ENCODE peak calls at places on chromosomes 4 and X, in seven cellular contexts. L is neural progenitor cell, I is lower lobe of right lung, E is neural crest cell, N is ascending aorta, J is bronchial epithelial cell, D is IMR-90. G is an unnamed sample.
A peak's percentile ranks its signal among the peaks of the same experiment; 100 is the strongest.

GRCh38 chr4:109231331-109231730 is 71.1 kb downstream of the COL25A1 start:
- DNase-seq in L (no peak), N (no peak), E (no peak), D (no peak), J (no peak), I (no peak), G (no peak)

GRCh38 chr4:172962564-172963353 is 205.9 kb upstream of the GALNT7 start:
- DNase-seq in N (no peak), J (peak; percentile 52), D (peak; percentile 96), L (no peak), E (no peak), I (no peak), G (no peak)

GRCh38 chr4:44629280-44629866 is 22.1 kb downstream of the YIPF7 start:
- DNase-seq in D (peak; percentile 43), L (peak; percentile 66), E (peak; percentile 32), N (no peak), J (peak; percentile 52), I (no peak), G (no peak)

GRCh38 chr4:178553201-178553600 is 1111.0 kb upstream of the AGA start:
- DNase-seq in N (no peak), I (no peak), D (no peak), L (no peak), J (no peak), E (no peak), G (no peak)

GRCh38 chr4:53592686-53593641 is 1.7 kb upstream of the LNX1 start:
- DNase-seq in I (peak; percentile 70), D (no peak), E (no peak), J (peak; percentile 76), N (no peak), L (peak; percentile 57), G (no peak)

GRCh38 chrX:139304471-139304870 is 226.1 kb upstream of the F9 start:
- DNase-seq in N (no peak), E (no peak), D (no peak), L (no peak), J (no peak), I (no peak), G (no peak)

GRCh38 chrX:133350751-133351150 is 64.5 kb downstream of the GPC4 start:
- DNase-seq in N (no peak), E (no peak), L (no peak), D (no peak), J (peak; percentile 2), I (peak; percentile 45), G (peak; percentile 22)

GRCh38 chrX:68146054-68146453 is 287.2 kb downstream of the OPHN1 start:
- DNase-seq in J (peak; percentile 50), N (no peak), I (no peak), E (no peak), L (peak; percentile 20), D (peak; percentile 62), G (no peak)

GRCh38 chr4:182201871-182202270 is 41.3 kb upstream of the TENM3 start:
- DNase-seq in N (no peak), D (peak; percentile 52), J (no peak), L (no peak), I (no peak), E (no peak), G (no peak)

GRCh38 chrX:63686878-63687714 is 97.9 kb downstream of the ARHGEF9 start:
- DNase-seq in J (peak; percentile 31), N (no peak), L (peak; percentile 51), I (no peak), D (peak; percentile 45), E (no peak), G (no peak)
- TF ChIP-seq CTCF in J (peak; percentile 58), N (no peak), L (peak; percentile 70), I (peak; percentile 63), D (peak; percentile 75), E (peak; percentile 74), G (no peak)

GRCh38 chr4:189021831-189022230 is 882.6 kb downstream of the TRIML1 start:
- DNase-seq in J (no peak), N (no peak), E (no peak), L (peak; percentile 16), I (no peak), D (peak; percentile 67), G (no peak)
- TF ChIP-seq CTCF in J (no peak), N (no peak), E (no peak), L (no peak), I (no peak), D (no peak), G (no peak)

GRCh38 chr4:38939150-38939549 is 71.5 kb downstream of the FAM114A1 start:
- DNase-seq in I (no peak), N (no peak), L (no peak), E (no peak), D (no peak), J (no peak), G (no peak)
- TF ChIP-seq CTCF in I (no peak), N (no peak), L (no peak), E (no peak), D (no peak), J (no peak), G (no peak)

DNA sequence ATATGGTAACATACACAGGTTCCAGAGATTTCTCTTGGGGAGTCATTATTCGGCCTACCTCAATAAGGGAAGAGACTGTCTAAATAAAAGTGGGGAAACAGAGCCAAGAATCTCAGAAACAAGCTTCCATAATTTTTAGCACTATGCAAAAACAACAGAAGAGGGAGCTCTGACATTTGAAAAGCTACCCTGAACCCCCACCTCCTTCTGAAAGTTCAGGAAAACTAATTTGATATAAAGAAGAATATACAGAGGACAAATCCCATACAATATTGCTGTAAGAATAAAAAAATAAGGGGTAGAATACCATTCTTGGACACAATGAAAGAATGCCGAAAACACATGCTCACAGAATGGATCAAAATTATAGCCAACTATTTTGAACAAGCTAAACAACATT is 14.3 kb upstream of the ZNF41 start:
- DNase-seq in L (no peak), D (peak; percentile 38), N (no peak), I (no peak), J (no peak), E (no peak), G (no peak)
- TF ChIP-seq CTCF in L (peak; percentile 58), D (peak; percentile 59), N (no peak), I (peak; percentile 25), J (peak; percentile 31), E (peak; percentile 38), G (no peak)

DNA sequence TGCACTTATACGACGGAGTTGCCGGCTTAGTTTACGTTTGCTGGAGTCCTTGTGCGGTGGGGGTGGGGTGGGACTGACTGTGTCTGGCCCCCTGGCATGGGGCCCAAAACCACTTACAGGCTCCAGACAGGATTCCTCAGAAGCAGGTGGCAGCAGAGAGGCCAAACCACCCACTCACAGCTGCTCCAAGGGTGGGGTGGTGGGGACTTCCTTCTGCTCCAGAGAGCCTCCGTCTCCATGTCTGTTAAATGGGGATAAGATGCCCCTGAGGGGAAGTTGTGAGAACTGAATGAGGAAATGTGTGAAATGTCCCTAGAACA is 36.7 kb downstream of the PSAPL1 start:
- DNase-seq in N (no peak), D (peak; percentile 59), L (no peak), E (no peak), J (peak; percentile 66), I (peak; percentile 89), G (peak; percentile 41)
- TF ChIP-seq CTCF in N (no peak), D (no peak), L (no peak), E (no peak), J (peak; percentile 37), I (no peak), G (no peak)

GRCh38 chr4:83013931-83014330 is 3.3 kb upstream of the LIN54 start:
- DNase-seq in I (no peak), D (no peak), E (no peak), N (no peak), J (no peak), L (no peak), G (no peak)

GRCh38 chr4:83013420-83013867 is 2.8 kb upstream of the LIN54 start:
- DNase-seq in L (no peak), I (no peak), J (no peak), N (no peak), E (no peak), D (no peak), G (no peak)

GRCh38 chr4:83011779-83012630 is 1.4 kb upstream of the LIN54 start:
- DNase-seq in I (peak; percentile 66), D (peak; percentile 24), L (no peak), N (no peak), E (peak; percentile 40), J (peak; percentile 25), G (peak; percentile 61)

GRCh38 chr4:83010522-83011318 is at the start of gene LIN54:
- DNase-seq in I (peak; percentile 92), E (peak; percentile 61), D (peak; percentile 58), J (peak; percentile 59), L (peak; percentile 82), N (peak; percentile 50), G (peak; percentile 42)

DNA sequence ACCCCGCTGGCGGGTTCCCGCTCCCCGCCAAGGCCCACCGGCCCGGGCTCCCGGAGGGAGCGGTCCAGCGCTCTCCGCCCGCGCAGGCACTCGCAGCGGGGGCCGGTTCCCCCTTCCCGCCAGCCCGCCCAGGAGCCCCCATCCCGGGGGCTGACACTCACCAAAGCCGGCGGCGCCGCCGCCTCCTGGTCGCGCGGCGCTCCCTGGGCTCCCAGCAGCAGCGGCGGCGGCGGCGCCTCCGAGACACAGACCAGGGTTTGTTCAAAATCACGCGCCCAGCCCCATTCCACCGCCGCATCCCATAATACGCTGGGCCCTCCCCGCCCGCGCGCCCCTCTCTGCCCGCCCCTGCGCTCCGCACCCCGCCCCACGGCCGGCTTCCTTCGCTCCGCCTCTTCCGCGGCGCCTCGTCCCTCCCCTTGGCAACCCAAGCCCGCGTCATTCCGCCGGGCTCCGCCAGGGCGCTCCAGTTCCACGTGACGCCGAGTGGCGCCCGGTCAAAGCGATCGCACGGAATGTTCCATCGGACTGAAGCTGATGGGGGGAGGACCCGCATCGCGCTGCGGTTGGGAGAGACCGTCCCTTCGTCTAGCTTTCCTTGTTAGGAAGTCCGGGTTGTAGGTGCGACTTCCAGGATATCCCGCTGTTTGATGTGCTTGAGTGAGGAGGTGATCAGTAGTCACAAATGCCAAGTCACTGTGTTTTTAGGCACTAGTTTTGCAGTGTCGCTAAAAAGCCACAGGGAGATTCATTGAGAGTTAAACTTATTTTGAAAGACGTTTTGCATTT is 2.2 kb upstream of the LIN54 start:
- DNase-seq in I (peak; percentile 97), J (peak; percentile 93), D (peak; percentile 97), E (peak; percentile 98), L (peak; percentile 99), N (peak; percentile 75), G (peak; percentile 98)
- TF ChIP-seq CTCF in I (peak; percentile 70), J (peak; percentile 48), D (peak; percentile 52), E (peak; percentile 64), L (peak; percentile 63), N (peak; percentile 63), G (peak; percentile 51)

GRCh38 chr4:165345663-165346417 is 18.4 kb downstream of the MSMO1 start:
- DNase-seq in L (no peak), N (no peak), E (no peak), J (no peak), D (no peak), I (no peak), G (no peak)
- TF ChIP-seq CTCF in L (no peak), N (no peak), E (peak; percentile 22), J (no peak), D (peak; percentile 9), I (no peak), G (no peak)

GRCh38 chrX:8873956-8874355 is 72.8 kb upstream of the FAM9A start:
- DNase-seq in E (no peak), J (no peak), N (no peak), L (no peak), I (no peak), D (no peak), G (no peak)

DNA sequence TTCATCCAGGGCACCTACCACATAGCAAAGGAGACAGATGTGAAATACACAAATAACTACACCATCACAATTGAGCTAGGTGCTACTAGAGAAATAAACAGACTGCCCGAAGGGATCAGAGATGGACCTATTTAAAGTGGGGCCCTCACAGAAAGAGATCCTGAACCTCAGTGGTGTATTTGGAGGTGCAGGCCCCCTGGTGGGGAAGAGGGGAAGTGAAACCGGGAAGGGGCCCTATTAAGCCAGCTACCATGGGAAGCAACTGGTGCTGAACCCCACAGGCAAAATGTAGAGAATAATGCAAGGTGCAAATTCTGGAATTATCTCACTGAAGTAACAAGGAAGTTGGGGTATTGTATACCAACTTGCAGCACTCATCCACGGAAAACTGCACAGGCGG is 78.6 kb upstream of the FAM9A start:
- DNase-seq in I (peak; percentile 24), L (peak; percentile 28), N (no peak), D (peak; percentile 3), E (peak; percentile 5), J (peak; percentile 20), G (no peak)
- TF ChIP-seq CTCF in I (peak; percentile 52), L (peak; percentile 60), N (peak; percentile 34), D (peak; percentile 36), E (peak; percentile 59), J (peak; percentile 65), G (peak; percentile 73)